ENCODE peak calls at places on chromosomes 13 and 19, in six cellular contexts. One of them, this sample, is unnamed.

GRCh38 chr19:18157465-18158063 is 4.6 kb downstream of the PIK3R2 start:
- DNase-seq in GM23338: peak; percentile 75
- DNase-seq in CD8-positive, alpha-beta T cell: no peak
- DNase-seq in stimulated activated CD8-positive, alpha-beta memory T cell treated with anti-CD3 and anti-CD28 coated beads, Interleukin-4, amount 100 ng/mL, for 24 hours: no peak
- DNase-seq in heart right ventricle: no peak
- DNase-seq in breast epithelium: no peak
- DNase-seq in this sample: no peak

GRCh38 chr19:45125975-45126493 is 33.1 kb downstream of the PPP1R37 start:
- DNase-seq in GM23338: peak; percentile 94
- DNase-seq in CD8-positive, alpha-beta T cell: peak; percentile 68
- DNase-seq in stimulated activated CD8-positive, alpha-beta memory T cell treated with anti-CD3 and anti-CD28 coated beads, Interleukin-4, amount 100 ng/mL, for 24 hours: peak; percentile 68
- DNase-seq in heart right ventricle: peak; percentile 48
- DNase-seq in breast epithelium: peak; percentile 86
- DNase-seq in this sample: peak; percentile 66

GRCh38 chr19:41792513-41793413 is 3.6 kb upstream of the CEACAM3 start:
- DNase-seq in GM23338: peak; percentile 84
- DNase-seq in CD8-positive, alpha-beta T cell: peak; percentile 40
- DNase-seq in stimulated activated CD8-positive, alpha-beta memory T cell treated with anti-CD3 and anti-CD28 coated beads, Interleukin-4, amount 100 ng/mL, for 24 hours: peak; percentile 51
- DNase-seq in heart right ventricle: peak; percentile 31
- DNase-seq in breast epithelium: peak; percentile 59
- DNase-seq in this sample: peak; percentile 16

GRCh38 chr19:16676101-16676798 is 15.3 kb downstream of the TMEM38A start:
- DNase-seq in GM23338: no peak
- DNase-seq in CD8-positive, alpha-beta T cell: no peak
- DNase-seq in stimulated activated CD8-positive, alpha-beta memory T cell treated with anti-CD3 and anti-CD28 coated beads, Interleukin-4, amount 100 ng/mL, for 24 hours: no peak
- DNase-seq in heart right ventricle: no peak
- DNase-seq in breast epithelium: no peak
- DNase-seq in this sample: no peak

GRCh38 chr13:110393761-110394160 is 86.7 kb downstream of the COL4A2 start:
- DNase-seq in GM23338: no peak
- DNase-seq in CD8-positive, alpha-beta T cell: no peak
- DNase-seq in stimulated activated CD8-positive, alpha-beta memory T cell treated with anti-CD3 and anti-CD28 coated beads, Interleukin-4, amount 100 ng/mL, for 24 hours: no peak
- DNase-seq in heart right ventricle: no peak
- DNase-seq in breast epithelium: no peak
- DNase-seq in this sample: no peak

GRCh38 chr19:13051581-13052165 is 51.0 kb downstream of the LYL1 start:
- DNase-seq in GM23338: peak; percentile 95
- DNase-seq in CD8-positive, alpha-beta T cell: no peak
- DNase-seq in stimulated activated CD8-positive, alpha-beta memory T cell treated with anti-CD3 and anti-CD28 coated beads, Interleukin-4, amount 100 ng/mL, for 24 hours: no peak
- DNase-seq in heart right ventricle: peak; percentile 67
- DNase-seq in breast epithelium: peak; percentile 80
- DNase-seq in this sample: no peak

GRCh38 chr19:29448046-29448445 is 77.7 kb upstream of the VSTM2B start:
- DNase-seq in GM23338: no peak
- DNase-seq in CD8-positive, alpha-beta T cell: no peak
- DNase-seq in stimulated activated CD8-positive, alpha-beta memory T cell treated with anti-CD3 and anti-CD28 coated beads, Interleukin-4, amount 100 ng/mL, for 24 hours: no peak
- DNase-seq in heart right ventricle: no peak
- DNase-seq in breast epithelium: no peak
- DNase-seq in this sample: no peak

GRCh38 chr19:47891923-47892666 is 6.0 kb upstream of the SULT2A1 start:
- DNase-seq in GM23338: peak; percentile 15
- DNase-seq in CD8-positive, alpha-beta T cell: no peak
- DNase-seq in stimulated activated CD8-positive, alpha-beta memory T cell treated with anti-CD3 and anti-CD28 coated beads, Interleukin-4, amount 100 ng/mL, for 24 hours: no peak
- DNase-seq in heart right ventricle: no peak
- DNase-seq in breast epithelium: no peak
- DNase-seq in this sample: no peak